ENCODE peak calls at places on chromosomes 5 and 9, in eight cellular contexts. T is RWPE2; Q is activated B cell treated with CpG ODN at 0.5 μM for 24 hours; Z is epithelial cell of esophagus; S is HFFc6; B is heart right ventricle; K is CD4-positive, alpha-beta T cell; F is tibial artery. O is an unnamed sample.

GRCh38 chr5:34762321-34762871 is 76.6 kb upstream of the TTC23L start:
- DNase-seq in Q (no peak), Z (no peak), F (no peak), B (peak), S (peak), K (no peak), T (no peak), O (no peak)

GRCh38 chr9:105385372-105385985 is 62.4 kb upstream of the FSD1L start:
- DNase-seq in S (no peak), Q (peak), Z (no peak), B (peak), T (no peak), K (peak), F (peak), O (no peak)

GRCh38 chr5:1054018-1054798 is 45.6 kb downstream of the NKD2 start:
- DNase-seq in Z (no peak), K (no peak), S (no peak), Q (no peak), F (no peak), T (no peak), B (no peak), O (no peak)

GRCh38 chr5:124231240-124231639 is 515.2 kb downstream of the ZNF608 start:
- DNase-seq in F (no peak), K (no peak), Q (no peak), T (no peak), Z (no peak), B (no peak), S (no peak), O (no peak)

GRCh38 chr9:72635197-72635596 is 113.8 kb downstream of the TMC1 start:
- DNase-seq in S (no peak), F (no peak), Z (no peak), T (no peak), Q (no peak), B (no peak), K (no peak), O (no peak)

GRCh38 chr9:135526089-135526729 is 5.0 kb downstream of the LCN1 start:
- DNase-seq in K (no peak), F (no peak), S (no peak), Z (no peak), Q (no peak), B (no peak), T (no peak), O (peak)

GRCh38 chr9:103999375-104000062 is 94.6 kb upstream of the SMC2 start:
- DNase-seq in S (no peak), K (no peak), B (no peak), Z (no peak), F (no peak), Q (no peak), T (peak), O (no peak)

GRCh38 chr5:135944967-135945560 is 9.7 kb downstream of the LECT2 start:
- DNase-seq in Z (peak), Q (no peak), S (peak), B (peak), K (no peak), T (no peak), F (peak), O (peak)

GRCh38 chr5:58076473-58077257 is 383.2 kb downstream of the PLK2 start:
- DNase-seq in F (no peak), T (no peak), Q (no peak), S (no peak), B (no peak), Z (no peak), K (no peak), O (no peak)

GRCh38 chr9:20623021-20623747 is 885 bp upstream of the MLLT3 start:
- DNase-seq in B (peak), S (no peak), Q (peak), K (peak), Z (peak), T (no peak), F (peak), O (no peak)

GRCh38 chr5:177312649-177313181 is 1.0 kb upstream of the MXD3 start:
- DNase-seq in B (no peak), K (no peak), Z (peak), F (no peak), T (no peak), Q (no peak), S (peak), O (no peak)

GRCh38 chr5:16964821-16965220 is 28.7 kb upstream of the MYO10 start:
- DNase-seq in Q (no peak), S (no peak), F (no peak), Z (no peak), T (no peak), B (no peak), K (no peak), O (no peak)

GRCh38 chr5:6183391-6184390 is 194.7 kb downstream of the MED10 start:
- DNase-seq in K (no peak), B (no peak), Z (no peak), S (no peak), Q (no peak), F (no peak), T (no peak), O (no peak)
- TF ChIP-seq CTCF in K (no peak), B (no peak), Z (no peak), S (no peak), Q (no peak), F (no peak), T (no peak), O (no peak)

GRCh38 chr9:127522727-127523126 is 71.4 kb downstream of the LRSAM1 start:
- DNase-seq in Q (no peak), K (no peak), T (peak), B (no peak), Z (peak), S (peak), F (no peak), O (no peak)

GRCh38 chr9:127520941-127521918 is 69.9 kb downstream of the LRSAM1 start:
- DNase-seq in Z (no peak), Q (no peak), K (no peak), T (peak), F (no peak), B (peak), S (peak), O (no peak)

GRCh38 chr9:127521919-127522304 is 70.6 kb downstream of the LRSAM1 start:
- DNase-seq in Z (no peak), F (no peak), S (no peak), Q (no peak), T (peak), B (peak), K (no peak), O (peak)

GRCh38 chr9:127524373-127524772 is 73.1 kb downstream of the LRSAM1 start:
- DNase-seq in T (peak), Q (no peak), S (no peak), F (no peak), B (no peak), K (no peak), Z (no peak), O (no peak)

DNA sequence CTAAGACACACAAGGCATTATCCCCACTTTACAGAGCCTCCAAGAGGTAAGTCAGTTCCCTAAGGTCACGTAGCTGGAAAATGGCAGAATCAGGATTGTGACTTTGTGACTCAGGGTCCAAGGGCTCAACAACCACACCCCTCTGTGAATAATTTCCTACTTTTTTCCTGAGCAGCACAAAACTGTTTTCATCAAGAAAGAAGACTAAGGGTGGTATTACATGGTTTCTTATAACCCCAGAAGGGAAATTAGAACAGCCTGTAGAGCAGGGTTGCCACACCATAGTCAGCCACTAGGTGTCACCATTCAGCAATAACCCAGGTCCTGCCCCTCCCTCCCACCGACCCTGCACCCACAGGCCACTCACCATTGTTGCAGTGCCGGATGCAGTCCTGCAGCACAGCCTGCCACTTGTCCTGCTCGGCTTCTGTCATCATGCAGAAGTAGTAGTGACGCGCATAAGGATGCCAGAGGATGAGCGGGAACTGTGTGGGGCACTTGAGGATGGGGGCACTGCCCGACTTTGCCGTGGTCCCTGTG is 72.1 kb downstream of the LRSAM1 start:
- DNase-seq in B (peak), S (no peak), T (peak), K (peak), Q (no peak), Z (peak), F (no peak), O (no peak)
- TF ChIP-seq CTCF in B (peak), S (peak), T (peak), K (no peak), Q (no peak), Z (peak), F (peak), O (peak)

GRCh38 chr5:61139094-61139873 is 23.0 kb downstream of the SMIM15 start:
- DNase-seq in Q (no peak), F (no peak), Z (peak), S (no peak), K (no peak), B (no peak), T (no peak), O (no peak)
- TF ChIP-seq CTCF in Q (no peak), F (peak), Z (peak), S (peak), K (no peak), B (no peak), T (peak), O (no peak)

DNA sequence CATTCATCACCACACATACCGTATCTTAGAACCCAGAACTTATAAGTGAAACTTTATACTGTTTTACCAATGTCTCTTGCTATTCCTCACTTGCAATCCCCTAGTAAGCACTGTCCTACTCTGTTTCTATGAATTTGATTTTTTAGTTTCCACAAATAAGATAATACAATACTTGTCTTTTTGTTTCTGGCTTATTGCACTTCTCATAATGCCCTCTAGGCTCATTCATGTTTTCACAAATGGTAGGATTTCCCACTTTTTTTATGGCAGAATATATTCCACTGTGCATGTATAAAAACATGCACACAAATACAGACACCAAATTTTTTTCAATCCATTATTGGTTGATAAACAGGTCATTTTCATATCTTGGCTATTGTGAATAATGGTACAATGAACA is 1742.3 kb upstream of the NUDT12 start:
- DNase-seq in T (no peak), K (no peak), B (no peak), Q (no peak), Z (no peak), F (no peak), S (no peak), O (no peak)
- TF ChIP-seq CTCF in T (no peak), K (no peak), B (no peak), Q (no peak), Z (no peak), F (no peak), S (peak), O (peak)

DNA sequence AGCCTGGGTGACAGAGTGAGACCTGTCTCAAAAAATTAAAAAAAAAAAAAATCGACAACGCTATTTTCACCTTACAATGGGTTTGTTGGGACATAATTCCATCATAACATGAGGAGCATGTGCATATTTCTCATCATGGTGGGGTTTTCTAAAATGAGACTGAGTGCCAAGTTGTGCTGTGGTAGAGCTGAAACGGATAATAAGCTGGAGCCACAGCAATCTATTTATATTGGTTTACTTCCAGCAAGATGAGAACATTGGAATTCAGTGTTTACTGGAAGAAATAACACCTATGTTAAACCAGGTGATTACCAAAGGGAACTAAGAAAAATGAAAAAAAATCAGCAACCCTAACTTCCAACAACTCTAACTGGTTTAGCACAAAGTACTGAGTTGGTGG is 102.3 kb upstream of the IL6ST start:
- DNase-seq in K (no peak), F (no peak), S (no peak), T (no peak), Q (no peak), B (no peak), Z (no peak), O (no peak)
- TF ChIP-seq CTCF in K (no peak), F (no peak), S (no peak), T (no peak), Q (no peak), B (no peak), Z (no peak), O (no peak)

GRCh38 chr5:123120197-123120596 is 31.2 kb downstream of the PRDM6 start:
- DNase-seq in K (no peak), T (no peak), Z (no peak), B (no peak), S (no peak), Q (no peak), F (no peak), O (no peak)
- TF ChIP-seq CTCF in K (no peak), T (peak), Z (peak), B (no peak), S (peak), Q (no peak), F (peak), O (no peak)

DNA sequence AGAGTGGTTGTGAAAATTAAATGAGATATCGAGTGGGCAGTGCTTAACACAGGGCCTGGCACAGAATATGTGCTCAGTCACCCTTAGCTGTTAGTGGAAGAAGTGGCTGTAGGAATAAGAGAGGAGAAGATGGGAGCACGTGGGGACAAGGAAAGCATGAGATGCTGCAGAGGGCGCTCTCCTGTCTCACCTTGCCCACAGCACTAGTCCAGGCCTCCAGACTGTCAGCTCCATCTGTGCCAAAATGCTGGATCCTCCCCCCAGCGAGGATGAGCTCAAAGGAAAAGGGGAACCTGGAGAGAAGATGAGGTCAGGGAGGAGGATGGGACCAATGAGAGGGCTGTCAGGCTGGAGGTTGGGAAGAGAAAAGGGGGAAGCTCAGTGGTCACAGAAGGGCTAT is 12.5 kb downstream of the ARAP3 start:
- DNase-seq in F (no peak), T (no peak), Z (no peak), B (no peak), Q (no peak), K (no peak), S (no peak), O (no peak)
- TF ChIP-seq CTCF in F (no peak), T (no peak), Z (no peak), B (no peak), Q (no peak), K (no peak), S (peak), O (no peak)

DNA sequence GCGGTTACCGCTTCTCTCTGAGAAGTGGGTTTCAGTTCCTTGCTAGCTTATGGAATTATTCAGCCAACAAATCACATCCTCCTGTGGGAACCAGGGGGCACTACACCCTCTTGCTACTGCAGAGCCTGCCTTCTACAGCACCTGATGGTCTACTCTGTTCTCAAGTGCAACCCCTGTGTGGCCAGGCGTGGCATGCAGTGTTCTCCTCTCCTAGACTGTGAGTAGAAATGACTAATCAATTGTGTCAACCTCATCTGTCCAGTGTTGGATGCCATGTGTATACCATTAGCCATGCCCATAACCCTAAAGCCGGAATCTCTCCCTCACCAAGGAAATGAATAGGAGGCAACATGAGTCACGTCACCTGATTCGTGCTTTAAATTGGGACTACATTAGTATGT is 117.2 kb upstream of the LIFR start:
- DNase-seq in S (no peak), B (no peak), Q (no peak), T (no peak), Z (peak), K (no peak), F (no peak), O (no peak)
- TF ChIP-seq CTCF in S (peak), B (no peak), Q (no peak), T (no peak), Z (no peak), K (no peak), F (no peak), O (no peak)

O was measured in mesothelial cell of epicardium.